ENCODE peak calls at places on chromosomes 16 and 17, in five cellular contexts. V is GM23338, A is HCT116, B is right cardiac atrium, K is PC-9. P is an unnamed sample.
A peak's percentile ranks its signal among the peaks of the same experiment; 100 is the strongest.

GRCh38 chr17:68771867-68772515 is 170.8 kb upstream of the FAM20A start:
- DNase-seq in V (peak; percentile 77), A (peak; percentile 62), B (no peak), K (no peak), P (no peak)

GRCh38 chr17:11273596-11273995 is 32.6 kb downstream of the SHISA6 start:
- DNase-seq in V (no peak), A (no peak), B (no peak), K (no peak), P (no peak)

GRCh38 chr17:78619334-78619733 is 42.1 kb upstream of the DNAH17 start:
- DNase-seq in V (no peak), A (no peak), B (no peak), K (no peak), P (no peak)

GRCh38 chr16:3157229-3158013 is 22.6 kb downstream of the ZNF213 start:
- DNase-seq in V (peak; percentile 92), A (peak; percentile 90), B (peak; percentile 75), K (peak; percentile 84), P (peak; percentile 82)

GRCh38 chr16:51155901-51156810 is 5.1 kb upstream of the SALL1 start:
- DNase-seq in V (peak; percentile 67), A (no peak), B (no peak), K (no peak), P (no peak)

GRCh38 chr17:73791121-73791520 is 146.9 kb upstream of the SDK2 start:
- DNase-seq in V (no peak), A (no peak), B (no peak), K (no peak), P (no peak)

GRCh38 chr16:84239910-84240309 is at the start of gene KCNG4:
- DNase-seq in V (no peak), A (no peak), B (no peak), K (no peak), P (no peak)

GRCh38 chr16:24036614-24037013 is 200.8 kb downstream of the PRKCB start:
- DNase-seq in V (peak; percentile 84), A (peak; percentile 29), B (no peak), K (no peak), P (no peak)

GRCh38 chr17:8155341-8156173 is 3.4 kb upstream of the PER1 start:
- DNase-seq in V (peak; percentile 49), A (no peak), B (peak; percentile 75), K (no peak), P (peak; percentile 67)

GRCh38 chr17:38877130-38877851 is 7.4 kb downstream of the LASP1 start:
- DNase-seq in V (peak; percentile 59), A (no peak), B (peak; percentile 61), K (no peak), P (no peak)

GRCh38 chr17:48553190-48553547 is 8.3 kb upstream of the HOXB2 start:
- DNase-seq in V (no peak), A (no peak), B (no peak), K (no peak), P (peak; percentile 68)

GRCh38 chr17:48551601-48552452 is 6.9 kb upstream of the HOXB2 start:
- DNase-seq in V (peak; percentile 51), A (no peak), B (no peak), K (no peak), P (peak; percentile 73)

GRCh38 chr17:48551206-48551597 is 6.3 kb upstream of the HOXB2 start:
- DNase-seq in V (no peak), A (no peak), B (no peak), K (no peak), P (no peak)

GRCh38 chr17:48553837-48554236 is 8.9 kb upstream of the HOXB2 start:
- DNase-seq in V (no peak), A (no peak), B (no peak), K (no peak), P (no peak)

DNA sequence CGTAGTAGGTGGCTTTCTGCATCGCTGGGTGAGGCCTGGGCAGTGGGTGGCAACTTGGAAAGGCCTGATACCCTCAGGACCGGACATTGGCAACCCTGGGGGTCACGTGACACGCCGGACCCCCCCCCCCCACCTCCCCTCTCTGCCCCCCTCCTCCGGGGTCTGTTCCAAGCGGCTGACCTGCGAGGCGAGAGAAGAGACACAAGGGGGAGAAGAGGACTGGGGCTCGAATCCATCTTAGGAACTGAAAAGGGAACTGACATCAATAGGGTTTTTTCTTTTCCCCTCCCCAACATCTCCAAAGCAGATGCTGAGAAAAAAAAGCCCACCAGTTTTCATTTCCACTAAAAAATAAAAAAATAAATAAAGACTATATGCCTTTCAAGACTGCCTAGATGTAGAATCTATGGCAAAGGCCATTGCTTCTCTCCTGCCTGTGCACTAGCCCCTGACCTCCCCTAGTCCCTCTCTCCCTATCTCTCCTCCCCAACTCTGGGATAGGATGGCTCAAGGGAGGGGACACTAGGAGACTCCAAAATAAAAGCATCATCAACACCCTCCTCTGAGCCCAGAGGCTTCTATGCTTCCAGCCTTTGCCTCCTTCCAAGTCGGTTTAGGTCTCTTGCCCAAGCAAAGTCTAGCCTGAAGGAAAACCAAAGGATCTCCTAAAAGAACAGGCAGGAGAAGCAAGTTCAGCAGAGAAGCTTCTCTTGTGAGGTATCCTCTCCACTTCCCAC is 7.7 kb upstream of the HOXB2 start:
- DNase-seq in V (peak; percentile 48), A (no peak), B (no peak), K (no peak), P (peak; percentile 81)
- H3K4me1 ChIP-seq in V (peaks cover 70% of the 10 kb centered on the region), A (peaks cover 4% of the 10 kb centered on the region), B (peaks cover 1% of the 10 kb centered on the region), K (no peaks in the 10 kb centered on the region), P (peaks cover 83% of the 10 kb centered on the region)

GRCh38 chr17:62099532-62099931 is 34.5 kb upstream of the MED13 start:
- DNase-seq in V (no peak), A (no peak), B (no peak), K (no peak), P (no peak)

GRCh38 chr17:62101090-62101489 is 36.0 kb upstream of the MED13 start:
- DNase-seq in V (peak; percentile 19), A (no peak), B (no peak), K (no peak), P (no peak)

GRCh38 chr17:62100050-62100449 is 35.0 kb upstream of the MED13 start:
- DNase-seq in V (no peak), A (no peak), B (no peak), K (no peak), P (no peak)

GRCh38 chr17:62098623-62099231 is 33.6 kb upstream of the MED13 start:
- DNase-seq in V (no peak), A (no peak), B (no peak), K (no peak), P (no peak)

DNA sequence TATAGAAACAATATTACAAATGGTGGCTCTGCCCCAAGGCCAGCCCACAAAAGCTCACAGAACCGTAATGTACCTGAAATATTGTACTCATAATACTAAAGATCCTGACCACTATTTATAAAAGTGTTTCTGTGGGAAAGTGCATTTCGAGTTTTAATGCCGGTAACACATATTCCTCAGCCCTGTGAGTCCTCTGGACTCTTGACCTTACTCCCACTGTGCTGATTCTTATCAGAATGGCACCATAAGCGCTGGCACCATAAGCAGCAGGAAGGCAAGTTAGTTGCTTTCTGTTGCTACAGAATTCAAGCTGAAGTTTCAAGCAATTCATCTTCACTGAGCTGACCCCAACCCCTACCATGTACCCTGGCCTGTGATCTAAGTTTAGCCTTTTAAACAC is 36.4 kb upstream of the MED13 start:
- DNase-seq in V (no peak), A (no peak), B (no peak), K (no peak), P (no peak)
- H3K4me1 ChIP-seq in V (no peaks in the 10 kb centered on the region), A (no peaks in the 10 kb centered on the region), B (no peaks in the 10 kb centered on the region), K (no peaks in the 10 kb centered on the region), P (no peaks in the 10 kb centered on the region)

DNA sequence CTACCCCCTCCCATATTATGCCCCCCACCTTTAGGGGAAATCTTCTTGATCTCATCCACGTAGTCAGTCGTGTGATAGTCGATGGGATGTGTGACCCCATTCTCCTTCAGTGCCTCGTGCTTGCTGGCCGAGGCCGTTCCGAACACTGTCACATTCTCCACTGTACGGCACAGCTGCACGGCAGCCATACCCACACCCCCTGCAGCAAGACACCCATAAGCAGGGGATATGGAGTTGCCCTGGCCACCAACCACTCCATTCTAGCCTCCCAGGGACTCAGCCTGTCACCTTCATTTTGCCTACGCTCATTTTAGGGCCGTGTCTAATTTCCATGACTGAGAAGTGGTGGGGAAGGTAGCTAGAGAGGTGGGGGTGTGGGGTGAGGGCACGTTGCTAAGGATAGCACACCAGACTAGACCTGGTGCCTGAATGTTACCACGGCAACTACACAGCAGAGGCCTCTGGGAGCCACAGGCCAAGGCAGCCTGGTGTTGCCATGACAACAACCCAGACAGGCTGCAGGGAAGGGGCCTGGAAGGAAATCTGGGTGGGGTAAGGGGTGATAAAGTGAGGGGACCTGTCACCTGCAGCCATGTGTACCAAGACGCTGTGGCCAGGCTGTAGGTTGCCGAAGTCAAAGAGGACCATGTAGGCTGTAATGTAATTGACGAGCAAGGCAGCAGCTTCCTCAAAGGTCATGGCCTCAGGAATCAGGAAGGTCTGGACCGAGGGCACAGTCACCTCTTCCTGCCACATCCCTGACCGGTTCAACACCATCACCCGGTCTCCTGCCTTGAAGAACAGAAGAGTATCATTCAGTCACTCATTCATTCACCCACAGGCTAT is 4.0 kb downstream of the VAT1 start:
- DNase-seq in V (peak; percentile 53), A (no peak), B (no peak), K (no peak), P (no peak)
- H3K4me1 ChIP-seq in V (peaks cover 28% of the 10 kb centered on the region), A (peaks cover 26% of the 10 kb centered on the region), B (peaks cover 22% of the 10 kb centered on the region), K (peaks cover 21% of the 10 kb centered on the region), P (peaks cover 42% of the 10 kb centered on the region)

GRCh38 chr16:57127037-57127763 is 34.8 kb downstream of the CPNE2 start:
- DNase-seq in V (no peak), A (no peak), B (no peak), K (no peak), P (no peak)

GRCh38 chr16:57125969-57126368 is 33.6 kb downstream of the CPNE2 start:
- DNase-seq in V (no peak), A (no peak), B (no peak), K (no peak), P (no peak)

GRCh38 chr16:57126412-57126811 is 34.0 kb downstream of the CPNE2 start:
- DNase-seq in V (no peak), A (no peak), B (no peak), K (no peak), P (no peak)

GRCh38 chr16:57128787-57129389 is 36.5 kb downstream of the CPNE2 start:
- DNase-seq in V (no peak), A (no peak), B (no peak), K (no peak), P (no peak)

GRCh38 chr16:57127836-57128235 is 35.5 kb downstream of the CPNE2 start:
- DNase-seq in V (no peak), A (no peak), B (peak; percentile 7), K (no peak), P (no peak)
- H3K4me1 ChIP-seq in V (no peaks in the 10 kb centered on the region), A (no peaks in the 10 kb centered on the region), B (no peaks in the 10 kb centered on the region), K (no peaks in the 10 kb centered on the region), P (no peaks in the 10 kb centered on the region)

P was measured in sigmoid colon.